ENCODE peak calls at places on chromosomes 4 and X, in seven cellular contexts. One of them, this sample, is unnamed.

GRCh38 chr4:6464842-6465588 is 7.4 kb downstream of the PPP2R2C start:
- DNase-seq in LoVo: no peak
- DNase-seq in mucosa of descending colon: no peak
- DNase-seq in AG08395: no peak
- DNase-seq in renal cortical epithelial cell: no peak
- DNase-seq in activated gamma-delta T cell treated with Interleukin-2 at 50 U/mL for 16 hours: no peak
- DNase-seq in activated CD4-positive, CD25-positive, alpha-beta regulatory T cell: no peak
- DNase-seq in this sample: no peak

GRCh38 chr4:186685744-186686143 is 37.9 kb downstream of the FAT1 start:
- DNase-seq in LoVo: peak
- DNase-seq in mucosa of descending colon: no peak
- DNase-seq in activated CD4-positive, CD25-positive, alpha-beta regulatory T cell: no peak
- DNase-seq in renal cortical epithelial cell: peak
- DNase-seq in activated gamma-delta T cell treated with Interleukin-2 at 50 U/mL for 16 hours: no peak
- DNase-seq in AG08395: peak
- DNase-seq in this sample: peak

GRCh38 chr4:41364871-41365270 is 108.1 kb downstream of the UCHL1 start:
- DNase-seq in LoVo: no peak
- DNase-seq in activated CD4-positive, CD25-positive, alpha-beta regulatory T cell: no peak
- DNase-seq in AG08395: no peak
- DNase-seq in renal cortical epithelial cell: no peak
- DNase-seq in mucosa of descending colon: no peak
- DNase-seq in activated gamma-delta T cell treated with Interleukin-2 at 50 U/mL for 16 hours: no peak
- DNase-seq in this sample: no peak

GRCh38 chrX:19824603-19825002 is 62.8 kb downstream of the SH3KBP1 start:
- DNase-seq in mucosa of descending colon: no peak
- DNase-seq in LoVo: no peak
- DNase-seq in activated CD4-positive, CD25-positive, alpha-beta regulatory T cell: no peak
- DNase-seq in renal cortical epithelial cell: peak
- DNase-seq in activated gamma-delta T cell treated with Interleukin-2 at 50 U/mL for 16 hours: peak
- DNase-seq in AG08395: peak
- DNase-seq in this sample: no peak

GRCh38 chr4:119138046-119138445 is 2.4 kb downstream of the MYOZ2 start:
- DNase-seq in mucosa of descending colon: no peak
- DNase-seq in activated gamma-delta T cell treated with Interleukin-2 at 50 U/mL for 16 hours: no peak
- DNase-seq in activated CD4-positive, CD25-positive, alpha-beta regulatory T cell: no peak
- DNase-seq in renal cortical epithelial cell: no peak
- DNase-seq in LoVo: no peak
- DNase-seq in AG08395: no peak
- DNase-seq in this sample: peak

GRCh38 chr4:94722748-94723147 is 35.0 kb upstream of the BMPR1B start:
- DNase-seq in renal cortical epithelial cell: no peak
- DNase-seq in AG08395: no peak
- DNase-seq in mucosa of descending colon: no peak
- DNase-seq in activated gamma-delta T cell treated with Interleukin-2 at 50 U/mL for 16 hours: no peak
- DNase-seq in activated CD4-positive, CD25-positive, alpha-beta regulatory T cell: no peak
- DNase-seq in LoVo: no peak
- DNase-seq in this sample: no peak

GRCh38 chrX:73508861-73509260 is 54.1 kb upstream of the CHIC1 start:
- DNase-seq in activated CD4-positive, CD25-positive, alpha-beta regulatory T cell: no peak
- DNase-seq in renal cortical epithelial cell: no peak
- DNase-seq in LoVo: no peak
- DNase-seq in activated gamma-delta T cell treated with Interleukin-2 at 50 U/mL for 16 hours: no peak
- DNase-seq in mucosa of descending colon: no peak
- DNase-seq in AG08395: no peak
- DNase-seq in this sample: no peak

GRCh38 chrX:107629533-107629909 is 1.2 kb downstream of the PRPS1 start:
- DNase-seq in renal cortical epithelial cell: peak
- DNase-seq in mucosa of descending colon: no peak
- DNase-seq in activated CD4-positive, CD25-positive, alpha-beta regulatory T cell: no peak
- DNase-seq in activated gamma-delta T cell treated with Interleukin-2 at 50 U/mL for 16 hours: no peak
- DNase-seq in LoVo: peak
- DNase-seq in AG08395: peak
- DNase-seq in this sample: no peak

GRCh38 chr4:108953941-108954340 is 191.1 kb upstream of the ETNPPL start:
- DNase-seq in activated CD4-positive, CD25-positive, alpha-beta regulatory T cell: no peak
- DNase-seq in activated gamma-delta T cell treated with Interleukin-2 at 50 U/mL for 16 hours: no peak
- DNase-seq in mucosa of descending colon: no peak
- DNase-seq in AG08395: no peak
- DNase-seq in LoVo: no peak
- DNase-seq in renal cortical epithelial cell: no peak
- DNase-seq in this sample: no peak

GRCh38 chr4:6225469-6225868 is 25.1 kb upstream of the JAKMIP1 start:
- DNase-seq in LoVo: peak
- DNase-seq in mucosa of descending colon: no peak
- DNase-seq in activated CD4-positive, CD25-positive, alpha-beta regulatory T cell: no peak
- DNase-seq in renal cortical epithelial cell: peak
- DNase-seq in AG08395: peak
- DNase-seq in activated gamma-delta T cell treated with Interleukin-2 at 50 U/mL for 16 hours: no peak
- DNase-seq in this sample: peak

GRCh38 chrX:25717122-25717521 is 421.0 kb upstream of the MAGEB18 start:
- DNase-seq in renal cortical epithelial cell: no peak
- DNase-seq in activated gamma-delta T cell treated with Interleukin-2 at 50 U/mL for 16 hours: no peak
- DNase-seq in activated CD4-positive, CD25-positive, alpha-beta regulatory T cell: no peak
- DNase-seq in mucosa of descending colon: no peak
- DNase-seq in LoVo: no peak
- DNase-seq in AG08395: no peak
- DNase-seq in this sample: no peak

GRCh38 chr4:142645478-142646108 is 200.5 kb downstream of the INPP4B start:
- DNase-seq in AG08395: no peak
- DNase-seq in LoVo: no peak
- DNase-seq in activated gamma-delta T cell treated with Interleukin-2 at 50 U/mL for 16 hours: no peak
- DNase-seq in renal cortical epithelial cell: no peak
- DNase-seq in mucosa of descending colon: no peak
- DNase-seq in activated CD4-positive, CD25-positive, alpha-beta regulatory T cell: no peak
- DNase-seq in this sample: no peak

GRCh38 chrX:154411322-154411980 is at the start of gene TAFAZZIN:
- DNase-seq in mucosa of descending colon: peak
- DNase-seq in renal cortical epithelial cell: no peak
- DNase-seq in activated CD4-positive, CD25-positive, alpha-beta regulatory T cell: peak
- DNase-seq in AG08395: peak
- DNase-seq in LoVo: peak
- DNase-seq in activated gamma-delta T cell treated with Interleukin-2 at 50 U/mL for 16 hours: peak
- DNase-seq in this sample: peak

GRCh38 chrX:27163236-27163635 is 299.9 kb downstream of the PPP4R3C start:
- DNase-seq in LoVo: no peak
- DNase-seq in activated gamma-delta T cell treated with Interleukin-2 at 50 U/mL for 16 hours: no peak
- DNase-seq in AG08395: no peak
- DNase-seq in mucosa of descending colon: no peak
- DNase-seq in activated CD4-positive, CD25-positive, alpha-beta regulatory T cell: no peak
- DNase-seq in renal cortical epithelial cell: no peak
- DNase-seq in this sample: no peak

GRCh38 chr4:27916432-27917184 is 1056.0 kb downstream of the STIM2 start:
- DNase-seq in renal cortical epithelial cell: no peak
- DNase-seq in mucosa of descending colon: no peak
- DNase-seq in AG08395: no peak
- DNase-seq in activated CD4-positive, CD25-positive, alpha-beta regulatory T cell: no peak
- DNase-seq in activated gamma-delta T cell treated with Interleukin-2 at 50 U/mL for 16 hours: no peak
- DNase-seq in LoVo: no peak
- DNase-seq in this sample: no peak

GRCh38 chr4:109332926-109333464 is 30.5 kb upstream of the COL25A1 start:
- DNase-seq in AG08395: no peak
- DNase-seq in LoVo: no peak
- DNase-seq in activated gamma-delta T cell treated with Interleukin-2 at 50 U/mL for 16 hours: no peak
- DNase-seq in mucosa of descending colon: no peak
- DNase-seq in activated CD4-positive, CD25-positive, alpha-beta regulatory T cell: no peak
- DNase-seq in renal cortical epithelial cell: no peak
- DNase-seq in this sample: no peak

GRCh38 chrX:126339926-126340325 is 173.8 kb upstream of the DCAF12L2 start:
- DNase-seq in AG08395: no peak
- DNase-seq in mucosa of descending colon: no peak
- DNase-seq in activated gamma-delta T cell treated with Interleukin-2 at 50 U/mL for 16 hours: no peak
- DNase-seq in renal cortical epithelial cell: no peak
- DNase-seq in LoVo: no peak
- DNase-seq in activated CD4-positive, CD25-positive, alpha-beta regulatory T cell: no peak
- DNase-seq in this sample: no peak

GRCh38 chr4:6177587-6178197 is 22.7 kb downstream of the JAKMIP1 start:
- DNase-seq in mucosa of descending colon: no peak
- DNase-seq in AG08395: no peak
- DNase-seq in activated gamma-delta T cell treated with Interleukin-2 at 50 U/mL for 16 hours: peak
- DNase-seq in LoVo: no peak
- DNase-seq in renal cortical epithelial cell: no peak
- DNase-seq in activated CD4-positive, CD25-positive, alpha-beta regulatory T cell: no peak
- DNase-seq in this sample: no peak

GRCh38 chrX:95076449-95076848 is 1402.4 kb downstream of the FAM133A start:
- DNase-seq in AG08395: peak
- DNase-seq in activated gamma-delta T cell treated with Interleukin-2 at 50 U/mL for 16 hours: no peak
- DNase-seq in renal cortical epithelial cell: no peak
- DNase-seq in LoVo: peak
- DNase-seq in activated CD4-positive, CD25-positive, alpha-beta regulatory T cell: no peak
- DNase-seq in mucosa of descending colon: no peak
- DNase-seq in this sample: no peak

GRCh38 chrX:103343105-103343504 is 13.1 kb downstream of the TCEAL7 start:
- DNase-seq in LoVo: peak
- DNase-seq in AG08395: peak
- DNase-seq in activated gamma-delta T cell treated with Interleukin-2 at 50 U/mL for 16 hours: peak
- DNase-seq in activated CD4-positive, CD25-positive, alpha-beta regulatory T cell: no peak
- DNase-seq in mucosa of descending colon: no peak
- DNase-seq in renal cortical epithelial cell: peak
- DNase-seq in this sample: no peak

GRCh38 chr4:21470531-21470930 is 478.0 kb downstream of the KCNIP4 start:
- DNase-seq in renal cortical epithelial cell: peak
- DNase-seq in activated CD4-positive, CD25-positive, alpha-beta regulatory T cell: no peak
- DNase-seq in activated gamma-delta T cell treated with Interleukin-2 at 50 U/mL for 16 hours: no peak
- DNase-seq in mucosa of descending colon: no peak
- DNase-seq in AG08395: no peak
- DNase-seq in LoVo: peak
- DNase-seq in this sample: no peak

GRCh38 chr4:8131210-8131609 is 27.4 kb downstream of the ABLIM2 start:
- DNase-seq in activated CD4-positive, CD25-positive, alpha-beta regulatory T cell: no peak
- DNase-seq in mucosa of descending colon: no peak
- DNase-seq in activated gamma-delta T cell treated with Interleukin-2 at 50 U/mL for 16 hours: no peak
- DNase-seq in AG08395: no peak
- DNase-seq in LoVo: no peak
- DNase-seq in renal cortical epithelial cell: no peak
- DNase-seq in this sample: no peak

GRCh38 chrX:104968241-104968640 is 252.3 kb downstream of the TEX13A start:
- DNase-seq in AG08395: no peak
- DNase-seq in renal cortical epithelial cell: no peak
- DNase-seq in activated gamma-delta T cell treated with Interleukin-2 at 50 U/mL for 16 hours: no peak
- DNase-seq in mucosa of descending colon: no peak
- DNase-seq in activated CD4-positive, CD25-positive, alpha-beta regulatory T cell: no peak
- DNase-seq in LoVo: no peak
- DNase-seq in this sample: no peak

GRCh38 chr4:85209161-85209560 is 242.7 kb upstream of the WDFY3 start:
- DNase-seq in renal cortical epithelial cell: peak
- DNase-seq in LoVo: no peak
- DNase-seq in mucosa of descending colon: no peak
- DNase-seq in AG08395: peak
- DNase-seq in activated CD4-positive, CD25-positive, alpha-beta regulatory T cell: no peak
- DNase-seq in activated gamma-delta T cell treated with Interleukin-2 at 50 U/mL for 16 hours: no peak
- DNase-seq in this sample: no peak

GRCh38 chr4:38111024-38111423 is 150.8 kb downstream of the PTTG2 start:
- DNase-seq in mucosa of descending colon: no peak
- DNase-seq in AG08395: no peak
- DNase-seq in activated CD4-positive, CD25-positive, alpha-beta regulatory T cell: no peak
- DNase-seq in LoVo: no peak
- DNase-seq in activated gamma-delta T cell treated with Interleukin-2 at 50 U/mL for 16 hours: no peak
- DNase-seq in renal cortical epithelial cell: no peak
- DNase-seq in this sample: peak

GRCh38 chrX:36434521-36434920 is 515.0 kb downstream of the CFAP47 start:
- DNase-seq in activated gamma-delta T cell treated with Interleukin-2 at 50 U/mL for 16 hours: no peak
- DNase-seq in LoVo: no peak
- DNase-seq in activated CD4-positive, CD25-positive, alpha-beta regulatory T cell: no peak
- DNase-seq in mucosa of descending colon: no peak
- DNase-seq in AG08395: no peak
- DNase-seq in renal cortical epithelial cell: no peak
- DNase-seq in this sample: no peak

GRCh38 chr4:19832388-19832787 is 419.3 kb upstream of the SLIT2 start:
- DNase-seq in activated CD4-positive, CD25-positive, alpha-beta regulatory T cell: no peak
- DNase-seq in AG08395: peak
- DNase-seq in LoVo: no peak
- DNase-seq in renal cortical epithelial cell: no peak
- DNase-seq in activated gamma-delta T cell treated with Interleukin-2 at 50 U/mL for 16 hours: no peak
- DNase-seq in mucosa of descending colon: no peak
- DNase-seq in this sample: no peak

GRCh38 chr4:8182858-8183725 is 16.0 kb upstream of the SH3TC1 start:
- DNase-seq in activated CD4-positive, CD25-positive, alpha-beta regulatory T cell: no peak
- DNase-seq in mucosa of descending colon: peak
- DNase-seq in LoVo: peak
- DNase-seq in renal cortical epithelial cell: peak
- DNase-seq in activated gamma-delta T cell treated with Interleukin-2 at 50 U/mL for 16 hours: no peak
- DNase-seq in AG08395: peak
- DNase-seq in this sample: peak

GRCh38 chr4:183541081-183542045 is 36.5 kb downstream of the ING2 start:
- DNase-seq in AG08395: no peak
- DNase-seq in renal cortical epithelial cell: no peak
- DNase-seq in activated CD4-positive, CD25-positive, alpha-beta regulatory T cell: no peak
- DNase-seq in LoVo: no peak
- DNase-seq in activated gamma-delta T cell treated with Interleukin-2 at 50 U/mL for 16 hours: no peak
- DNase-seq in mucosa of descending colon: no peak
- DNase-seq in this sample: no peak

This sample was measured in HTR-8/SVneo.